ENCODE peak calls at places on chromosomes 11 and 22, in eight cellular contexts. I is CD8-positive, alpha-beta T cell; M is mucosa of descending colon; L is transverse colon; E is kidney epithelial cell; T is neuronal stem cell; N is kidney; R is tibial nerve. C is an unnamed sample.

GRCh38 chr11:88603499-88603898 is 266.0 kb upstream of the CTSC start:
- DNase-seq in N (no peak), E (no peak), R (no peak), L (no peak), M (no peak), T (no peak), I (no peak), C (no peak)

GRCh38 chr11:72037554-72038311 is 39.0 kb downstream of the IL18BP start:
- DNase-seq in T (no peak), L (no peak), E (no peak), I (no peak), M (no peak), N (no peak), R (no peak), C (no peak)

GRCh38 chr22:19788661-19789225 is 28.2 kb downstream of the TBX1 start:
- DNase-seq in N (peak), L (no peak), E (no peak), M (peak), T (no peak), R (no peak), I (no peak), C (no peak)

GRCh38 chr11:27705873-27706820 is 5.9 kb upstream of the BDNF start:
- DNase-seq in N (no peak), M (no peak), L (no peak), I (no peak), E (no peak), T (no peak), R (no peak), C (peak)

GRCh38 chr11:43238341-43238740 is 73.5 kb upstream of the API5 start:
- DNase-seq in I (no peak), N (no peak), R (no peak), E (no peak), T (no peak), M (no peak), L (no peak), C (no peak)

GRCh38 chr11:125968363-125968762 is 22.5 kb downstream of the VSIG10L2 start:
- DNase-seq in E (no peak), L (no peak), R (no peak), I (no peak), N (no peak), T (no peak), M (no peak), C (peak)

GRCh38 chr11:11967669-11968510 is 40.5 kb downstream of the DKK3 start:
- DNase-seq in L (no peak), N (peak), E (no peak), M (no peak), R (no peak), T (no peak), I (no peak), C (no peak)

GRCh38 chr22:42902875-42903510 is 45.9 kb upstream of the ARFGAP3 start:
- DNase-seq in R (no peak), L (peak), I (no peak), M (no peak), N (no peak), E (no peak), T (no peak), C (peak)

GRCh38 chr22:21080435-21081137 is 34.8 kb downstream of the LRRC74B start:
- DNase-seq in E (no peak), I (no peak), T (no peak), R (no peak), M (no peak), L (no peak), N (no peak), C (no peak)

GRCh38 chr11:205221-206001 is 1.8 kb downstream of the BET1L start:
- DNase-seq in R (no peak), L (no peak), N (peak), M (peak), I (no peak), T (no peak), E (no peak), C (no peak)

GRCh38 chr22:30884211-30885000 is 84.2 kb downstream of the MORC2 start:
- DNase-seq in R (no peak), L (no peak), M (peak), E (no peak), I (no peak), N (peak), T (no peak), C (no peak)

GRCh38 chr11:33709471-33709870 is 8.8 kb upstream of the C11orf91 start:
- DNase-seq in M (no peak), T (no peak), E (no peak), N (no peak), I (no peak), L (no peak), R (no peak), C (no peak)

GRCh38 chr11:59776210-59777066 is 21.3 kb downstream of the STX3 start:
- DNase-seq in I (no peak), T (no peak), N (no peak), E (peak), M (no peak), R (no peak), L (no peak), C (peak)

GRCh38 chr11:67270256-67271211 is 4.3 kb downstream of the GRK2 start:
- DNase-seq in I (no peak), T (no peak), N (peak), L (peak), E (peak), M (peak), R (no peak), C (peak)

GRCh38 chr11:86888164-86888977 is 66.8 kb downstream of the FZD4 start:
- DNase-seq in N (no peak), T (no peak), I (no peak), R (no peak), E (peak), M (no peak), L (no peak), C (peak)

GRCh38 chr11:101715281-101715680 is 131.5 kb upstream of the TRPC6 start:
- DNase-seq in T (no peak), E (no peak), R (no peak), L (no peak), N (no peak), M (no peak), I (no peak), C (no peak)
- H3K4me3 ChIP-seq in T (no peak), E (no peak), R (no peak), L (no peak), N (no peak), M (no peak), I (no peak), C (no peak)

GRCh38 chr11:58577441-58578135 is 1.3 kb upstream of the ZFP91 start:
- DNase-seq in E (no peak), R (no peak), I (peak), L (peak), T (no peak), M (peak), N (peak), C (peak)

GRCh38 chr11:58576792-58577440 is 1.3 kb upstream of the LPXN start:
- DNase-seq in N (no peak), I (no peak), R (no peak), T (no peak), L (no peak), E (no peak), M (no peak), C (peak)

GRCh38 chr11:58574851-58575250 is 805 bp downstream of the LPXN start:
- DNase-seq in M (no peak), R (no peak), I (no peak), L (no peak), T (no peak), E (no peak), N (no peak), C (peak)

GRCh38 chr11:58573451-58574104 is 2.1 kb downstream of the LPXN start:
- DNase-seq in N (no peak), L (no peak), M (no peak), I (peak), R (peak), T (no peak), E (no peak), C (peak)

GRCh38 chr11:58575377-58576020 is at the start of gene LPXN:
- DNase-seq in R (peak), N (no peak), L (peak), T (no peak), E (no peak), I (peak), M (no peak), C (peak)
- H3K4me3 ChIP-seq in R (peak), N (peak), L (no peak), T (no peak), E (peak), I (peak), M (no peak), C (peak)

GRCh38 chr22:37822079-37822833 is 926 bp upstream of the GALR3 start:
- DNase-seq in L (no peak), R (no peak), N (no peak), T (no peak), M (no peak), I (no peak), E (no peak), C (no peak)

GRCh38 chr22:37824674-37825641 is 1.8 kb downstream of the GALR3 start:
- DNase-seq in I (no peak), M (no peak), N (no peak), E (no peak), L (no peak), R (no peak), T (no peak), C (no peak)

GRCh38 chr22:37820350-37820749 is 2.8 kb upstream of the GALR3 start:
- DNase-seq in L (no peak), E (no peak), M (no peak), R (no peak), N (no peak), I (no peak), T (no peak), C (no peak)

GRCh38 chr22:37827056-37827455 is 3.9 kb downstream of the GALR3 start:
- DNase-seq in T (no peak), L (no peak), I (no peak), R (no peak), M (no peak), E (no peak), N (no peak), C (no peak)

GRCh38 chr22:37823134-37823985 is at the start of gene GALR3:
- DNase-seq in L (no peak), E (no peak), R (no peak), N (no peak), I (no peak), M (no peak), T (no peak), C (no peak)
- H3K4me3 ChIP-seq in L (no peak), E (no peak), R (no peak), N (no peak), I (no peak), M (no peak), T (peak), C (no peak)

GRCh38 chr11:133600876-133601275 is 68.6 kb upstream of the OPCML start:
- DNase-seq in R (no peak), M (no peak), E (no peak), T (no peak), N (no peak), L (no peak), I (no peak), C (no peak)
- H3K4me3 ChIP-seq in R (no peak), M (no peak), E (no peak), T (no peak), N (no peak), L (no peak), I (no peak), C (no peak)

GRCh38 chr22:24051568-24051967 is 40.5 kb downstream of the CABIN1 start:
- DNase-seq in N (no peak), E (no peak), I (no peak), L (no peak), T (no peak), R (no peak), M (no peak), C (no peak)

GRCh38 chr22:24051028-24051427 is 39.9 kb downstream of the CABIN1 start:
- DNase-seq in E (no peak), R (no peak), I (no peak), L (no peak), T (no peak), N (no peak), M (no peak), C (no peak)

GRCh38 chr22:24054356-24054755 is 43.3 kb downstream of the CABIN1 start:
- DNase-seq in T (no peak), R (no peak), I (no peak), N (no peak), M (no peak), E (no peak), L (no peak), C (peak)

GRCh38 chr22:24055283-24055682 is 44.2 kb downstream of the CABIN1 start:
- DNase-seq in R (no peak), T (no peak), L (no peak), E (no peak), M (no peak), N (no peak), I (no peak), C (no peak)

DNA sequence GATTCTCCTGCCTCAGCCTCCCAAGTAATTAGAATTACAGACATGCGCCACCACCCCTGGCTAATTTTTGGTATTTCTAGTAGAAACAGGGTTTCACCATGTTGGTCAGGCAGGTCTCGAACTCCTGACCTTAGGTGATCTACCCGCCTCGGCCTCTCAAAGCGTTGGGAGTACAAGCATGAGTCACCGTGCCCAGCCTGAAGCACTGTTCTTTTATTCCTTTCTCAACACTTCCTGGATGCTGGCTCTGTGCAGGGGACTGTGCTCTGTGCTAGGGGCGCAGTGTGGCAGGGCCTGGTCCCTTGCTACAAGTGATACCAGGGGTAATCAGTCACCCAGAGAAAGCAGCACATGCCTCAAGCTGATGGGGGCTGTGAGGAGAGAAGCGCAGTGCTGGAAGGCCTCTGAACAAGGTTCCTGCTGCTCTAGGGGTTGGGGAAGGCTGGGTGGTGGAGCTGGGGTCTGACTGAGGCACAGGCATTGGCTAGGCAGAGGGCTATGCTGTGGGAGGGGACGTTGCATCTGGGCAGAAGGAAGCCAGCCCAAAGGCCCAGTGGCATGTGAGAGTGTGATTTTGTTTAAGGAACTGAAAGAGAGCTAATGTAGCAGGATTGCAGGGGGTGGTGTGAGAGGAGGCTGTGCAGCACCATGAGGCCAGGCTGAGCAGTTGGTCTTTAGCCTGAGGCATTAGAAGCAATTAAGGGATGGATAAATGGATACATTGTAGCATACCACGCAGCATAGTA is 42.5 kb downstream of the CABIN1 start:
- DNase-seq in N (no peak), E (no peak), M (no peak), R (no peak), I (no peak), L (no peak), T (no peak), C (peak)
- H3K4me3 ChIP-seq in N (no peak), E (no peak), M (no peak), R (no peak), I (no peak), L (no peak), T (peak), C (no peak)

GRCh38 chr11:64244966-64245365 is 1.8 kb downstream of the PPP1R14B start:
- DNase-seq in R (no peak), N (no peak), I (no peak), T (no peak), E (no peak), L (peak), M (no peak), C (no peak)

GRCh38 chr11:64244107-64244506 is 2.6 kb downstream of the PPP1R14B start:
- DNase-seq in R (no peak), L (no peak), E (no peak), M (no peak), I (no peak), T (no peak), N (no peak), C (no peak)

GRCh38 chr11:64241175-64241429 is 207 bp downstream of the FKBP2 start:
- DNase-seq in M (no peak), L (no peak), T (no peak), N (no peak), E (no peak), R (no peak), I (no peak), C (no peak)

GRCh38 chr11:64241430-64242153 is 697 bp downstream of the FKBP2 start:
- DNase-seq in T (peak), N (peak), R (peak), E (peak), L (peak), I (peak), M (peak), C (peak)

GRCh38 chr11:64242920-64243854 is 2.3 kb downstream of the FKBP2 start:
- DNase-seq in I (no peak), T (no peak), L (no peak), M (peak), R (no peak), E (no peak), N (no peak), C (no peak)
- H3K4me3 ChIP-seq in I (no peak), T (no peak), L (no peak), M (no peak), R (peak), E (no peak), N (peak), C (peak)

C was measured in mesenchymal stem cell.